ENCODE peak calls at places on chromosomes 1 and 21, in ten cellular contexts. M is stomach, E is adrenal gland, P is prostate gland, V is ovary, D is Peyer's patch, G is heart left ventricle, O is tibial nerve, Z is IMR-90, C is upper lobe of left lung. L is an unnamed sample.

GRCh38 chr21:29449306-29449940 is 150.7 kb downstream of the BACH1 start:
- DNase-seq in M (no peak), P (no peak), O (no peak), E (no peak), V (no peak), D (no peak), Z (no peak), C (no peak), G (no peak), L (no peak)

GRCh38 chr1:20660363-20661234 is 570 bp downstream of the DDOST start:
- DNase-seq in E (no peak), P (no peak), O (no peak), C (no peak), D (no peak), M (no peak), Z (no peak), V (no peak), G (no peak), L (no peak)

GRCh38 chr1:47688161-47688560 is 250.3 kb downstream of the FOXD2 start:
- DNase-seq in Z (no peak), G (no peak), E (no peak), O (no peak), D (no peak), P (no peak), C (peak), V (no peak), M (peak), L (no peak)

GRCh38 chr1:206930210-206930798 is 8.6 kb upstream of the FCMR start:
- DNase-seq in M (no peak), C (peak), P (no peak), O (no peak), G (no peak), E (no peak), D (no peak), V (no peak), Z (no peak), L (no peak)

GRCh38 chr1:51693420-51694144 is 76.7 kb downstream of the OSBPL9 start:
- DNase-seq in E (no peak), M (no peak), V (no peak), O (no peak), Z (peak), C (no peak), G (no peak), D (no peak), P (no peak), L (no peak)

GRCh38 chr1:175313672-175314225 is 121.2 kb upstream of the KIAA0040 start:
- DNase-seq in C (no peak), M (no peak), Z (no peak), E (no peak), D (no peak), O (no peak), G (no peak), P (no peak), V (no peak), L (no peak)

GRCh38 chr1:232868793-232869491 is 63.7 kb downstream of the MAP10 start:
- DNase-seq in Z (peak), O (peak), V (no peak), E (peak), M (no peak), P (peak), G (no peak), C (no peak), D (no peak), L (peak)

GRCh38 chr1:213999732-214000131 is 12.0 kb downstream of the PROX1 start:
- DNase-seq in E (no peak), C (no peak), D (no peak), O (no peak), M (no peak), G (no peak), Z (no peak), V (no peak), P (no peak), L (no peak)

GRCh38 chr1:42419449-42419848 is 36.4 kb downstream of the ZMYND12 start:
- DNase-seq in P (no peak), C (no peak), Z (no peak), D (no peak), O (no peak), V (no peak), M (no peak), G (no peak), E (no peak), L (no peak)

GRCh38 chr1:146007048-146007784 is 10.8 kb upstream of the TXNIP start:
- DNase-seq in E (peak), P (peak), Z (peak), O (peak), M (peak), C (no peak), V (peak), G (no peak), D (no peak), L (peak)

GRCh38 chr1:158819461-158820443 is 11.4 kb upstream of the MNDA start:
- DNase-seq in O (no peak), Z (no peak), V (no peak), M (no peak), D (no peak), G (no peak), P (no peak), C (no peak), E (no peak), L (no peak)

GRCh38 chr21:15003463-15004135 is 61.2 kb downstream of the NRIP1 start:
- DNase-seq in C (no peak), M (no peak), V (peak), D (no peak), G (no peak), P (no peak), O (no peak), Z (no peak), E (peak), L (no peak)

GRCh38 chr1:51168266-51168845 is 66.3 kb downstream of the C1orf185 start:
- DNase-seq in V (no peak), C (no peak), D (no peak), Z (peak), M (no peak), O (no peak), G (no peak), E (no peak), P (no peak), L (no peak)

GRCh38 chr1:220733090-220733569 is 15.0 kb upstream of the MTARC2 start:
- DNase-seq in G (peak), P (peak), Z (peak), E (peak), O (peak), D (peak), M (peak), C (no peak), V (peak), L (peak)

GRCh38 chr1:167071286-167071685 is 18.9 kb downstream of the GPA33 start:
- DNase-seq in Z (no peak), C (no peak), O (no peak), G (no peak), D (no peak), V (no peak), E (no peak), P (no peak), M (no peak), L (no peak)

GRCh38 chr1:22207605-22208264 is 64.8 kb upstream of the WNT4 start:
- DNase-seq in O (no peak), Z (no peak), G (no peak), P (no peak), C (peak), E (no peak), D (no peak), V (no peak), M (no peak), L (no peak)

GRCh38 chr21:14263879-14264278 is 47.9 kb downstream of the RBM11 start:
- DNase-seq in V (no peak), Z (no peak), O (no peak), G (no peak), C (no peak), P (no peak), D (no peak), M (no peak), E (no peak), L (no peak)

GRCh38 chr1:204931768-204932572 is 61.3 kb downstream of the NFASC start:
- DNase-seq in D (no peak), G (no peak), E (no peak), C (no peak), M (no peak), P (no peak), V (no peak), O (no peak), Z (no peak), L (no peak)

GRCh38 chr1:26733982-26734381 is 38.2 kb downstream of the ARID1A start:
- DNase-seq in O (no peak), C (no peak), Z (peak), G (no peak), D (no peak), V (no peak), M (no peak), P (no peak), E (no peak), L (no peak)

GRCh38 chr1:233328661-233329498 is 1.4 kb downstream of the MAP3K21 start:
- DNase-seq in E (peak), V (peak), P (no peak), C (no peak), G (no peak), O (no peak), M (peak), D (peak), Z (no peak), L (peak)

GRCh38 chr1:63112155-63112914 is 210.0 kb upstream of the FOXD3 start:
- DNase-seq in P (no peak), G (no peak), C (no peak), D (no peak), E (no peak), M (no peak), V (no peak), O (no peak), Z (peak), L (no peak)

GRCh38 chr1:65389296-65389695 is 31.2 kb upstream of the LEPR start:
- DNase-seq in E (no peak), D (no peak), C (no peak), M (no peak), V (no peak), Z (no peak), O (no peak), G (no peak), P (no peak), L (no peak)

GRCh38 chr1:89763649-89763986 is 57.2 kb upstream of the LRRC8D start:
- DNase-seq in G (no peak), P (no peak), V (no peak), D (no peak), C (no peak), E (no peak), Z (no peak), O (no peak), M (no peak), L (no peak)

GRCh38 chr1:89760496-89760895 is 60.3 kb upstream of the LRRC8D start:
- DNase-seq in E (no peak), C (no peak), P (no peak), M (no peak), V (no peak), G (no peak), Z (no peak), O (no peak), D (no peak), L (no peak)

GRCh38 chr1:89761901-89762300 is 58.9 kb upstream of the LRRC8D start:
- DNase-seq in G (no peak), M (no peak), C (no peak), D (no peak), Z (no peak), O (no peak), P (no peak), V (no peak), E (peak), L (no peak)

GRCh38 chr1:89762431-89762800 is 58.4 kb upstream of the LRRC8D start:
- DNase-seq in P (no peak), M (no peak), Z (no peak), G (no peak), C (no peak), D (no peak), V (peak), E (no peak), O (no peak), L (peak)

DNA sequence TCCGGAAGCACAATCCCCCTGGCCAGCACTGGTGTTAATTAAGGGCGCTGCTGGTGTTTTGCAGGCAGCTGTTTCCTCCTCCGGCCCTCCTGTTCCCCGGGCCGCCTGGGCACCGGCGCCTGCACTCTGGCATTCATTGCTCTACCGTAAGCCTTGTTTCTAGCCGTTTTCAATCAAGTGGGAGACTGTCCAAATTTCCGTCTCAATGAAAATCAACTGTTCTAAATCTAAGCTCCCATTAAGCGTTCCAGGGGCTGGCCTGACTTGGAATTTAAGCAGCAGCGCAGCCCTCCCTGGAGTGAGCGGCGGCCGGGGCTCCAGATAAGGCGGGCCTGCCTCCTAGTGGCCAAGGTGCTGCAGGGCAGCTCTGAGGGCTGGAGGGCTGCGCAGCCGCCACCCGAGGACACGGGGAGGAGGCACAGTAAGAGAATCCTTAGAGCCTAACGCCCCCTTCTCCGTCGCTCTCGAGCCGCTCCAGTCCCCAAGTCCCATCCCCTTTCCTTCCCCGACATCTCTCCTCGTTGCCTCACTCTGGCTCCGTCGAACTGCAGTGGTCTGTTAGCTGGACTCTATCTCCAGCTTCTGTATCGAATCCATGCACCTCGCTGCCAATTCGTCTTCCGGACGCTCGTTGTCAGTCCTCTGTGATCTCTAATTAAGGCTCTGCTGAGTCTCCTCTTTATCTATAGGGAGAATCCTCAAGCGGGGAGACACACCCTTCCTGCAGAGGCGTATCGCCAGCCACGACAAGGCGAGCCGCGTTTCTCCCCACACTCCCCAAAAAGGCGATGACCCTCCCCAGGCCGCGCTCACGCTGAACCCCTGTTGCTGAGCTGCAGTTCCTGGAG is 57.8 kb upstream of the LRRC8D start:
- DNase-seq in Z (peak), E (peak), P (peak), C (peak), O (peak), V (peak), G (peak), D (peak), M (peak), L (peak)
- TF ChIP-seq POLR2A in Z (no peak), E (peak), P (no peak), C (no peak), O (no peak), V (no peak), G (no peak), D (peak), M (no peak), L (no peak)

GRCh38 chr1:216830836-216831235 is 107.6 kb upstream of the ESRRG start:
- DNase-seq in D (no peak), G (no peak), Z (no peak), M (no peak), O (no peak), V (no peak), P (no peak), E (no peak), C (no peak), L (no peak)
- TF ChIP-seq CTCF in D (no peak), G (no peak), Z (no peak), M (no peak), O (no peak), V (no peak), P (no peak), E (no peak), C (no peak), L (no peak)

GRCh38 chr1:76055987-76056386 is 18.6 kb upstream of the ST6GALNAC3 start:
- DNase-seq in G (no peak), O (no peak), P (no peak), M (no peak), Z (no peak), V (no peak), D (no peak), E (no peak), C (no peak), L (no peak)
- TF ChIP-seq POLR2A in G (no peak), O (no peak), P (no peak), M (no peak), Z (no peak), V (no peak), D (no peak), E (no peak), C (no peak), L (no peak)

GRCh38 chr21:32413697-32414578 is 1.4 kb downstream of the EVA1C start:
- DNase-seq in Z (no peak), P (peak), V (peak), E (no peak), O (peak), D (no peak), C (no peak), G (no peak), M (no peak), L (no peak)

GRCh38 chr21:32411366-32412161 is 942 bp upstream of the EVA1C start:
- DNase-seq in O (peak), Z (peak), P (peak), E (peak), M (peak), V (peak), D (peak), G (peak), C (peak), L (peak)

GRCh38 chr21:32412162-32412997 is at the start of gene EVA1C:
- DNase-seq in V (peak), D (peak), P (peak), O (peak), C (peak), E (peak), M (peak), Z (peak), G (peak), L (peak)

GRCh38 chr21:32414579-32415358 is 2.3 kb downstream of the EVA1C start:
- DNase-seq in C (no peak), O (no peak), E (no peak), D (no peak), V (no peak), Z (peak), M (no peak), G (no peak), P (no peak), L (peak)

DNA sequence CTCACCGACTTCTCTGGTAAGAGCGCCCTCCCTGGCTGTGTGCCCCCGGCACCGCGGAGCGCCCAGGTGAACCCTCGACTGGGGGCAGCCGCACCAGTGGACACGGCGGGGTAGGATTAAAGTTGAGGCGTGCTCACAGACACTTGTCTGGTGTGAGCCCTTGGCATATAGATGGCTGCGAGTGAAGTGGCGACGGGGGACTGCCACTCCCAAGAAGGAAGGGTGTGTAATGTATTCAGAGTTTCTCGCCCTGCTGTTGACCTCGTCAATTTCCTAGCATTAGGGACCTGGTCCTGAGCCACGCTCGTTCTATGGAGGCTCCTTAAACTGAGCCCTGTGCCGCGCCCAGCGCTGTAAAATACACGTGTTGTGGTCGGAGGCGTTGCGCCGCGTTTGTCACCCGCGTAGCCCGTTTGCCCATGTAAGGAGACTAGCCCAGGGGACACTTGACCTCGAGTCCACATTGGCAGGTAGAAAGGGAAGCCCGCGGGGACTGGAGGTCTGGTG is 545 bp downstream of the EVA1C start:
- DNase-seq in V (peak), E (peak), C (peak), P (peak), D (peak), G (peak), Z (no peak), M (peak), O (peak), L (no peak)
- TF ChIP-seq CTCF in V (no peak), E (no peak), C (no peak), P (no peak), D (no peak), G (no peak), Z (no peak), M (no peak), O (no peak), L (no peak)

GRCh38 chr1:109047339-109047738 is 5.4 kb upstream of the WDR47 start:
- DNase-seq in Z (no peak), M (no peak), D (no peak), C (no peak), G (no peak), P (no peak), V (no peak), O (no peak), E (no peak), L (no peak)

GRCh38 chr1:109040627-109041613 is 982 bp downstream of the WDR47 start:
- DNase-seq in E (peak), D (no peak), Z (no peak), C (peak), V (peak), G (peak), O (no peak), M (peak), P (peak), L (peak)

GRCh38 chr1:109046671-109047070 is 4.8 kb upstream of the WDR47 start:
- DNase-seq in G (no peak), M (no peak), Z (no peak), C (no peak), D (no peak), V (no peak), P (no peak), E (no peak), O (no peak), L (no peak)

GRCh38 chr1:109045595-109045994 is 3.7 kb upstream of the WDR47 start:
- DNase-seq in C (no peak), D (no peak), M (no peak), P (no peak), O (no peak), V (no peak), G (no peak), Z (no peak), E (no peak), L (no peak)

GRCh38 chr1:109041614-109042473 is at the start of gene WDR47:
- DNase-seq in P (peak), V (peak), C (peak), G (peak), Z (peak), M (peak), E (peak), O (peak), D (peak), L (peak)
- TF ChIP-seq POLR2A in P (peak), V (peak), C (no peak), G (peak), Z (peak), M (no peak), E (peak), O (peak), D (peak), L (peak)

GRCh38 chr21:42575111-42575510 is 61.5 kb downstream of the SLC37A1 start:
- DNase-seq in Z (no peak), C (no peak), P (no peak), O (no peak), V (no peak), G (peak), D (peak), M (no peak), E (peak), L (peak)

GRCh38 chr21:42576639-42577038 is 63.0 kb downstream of the SLC37A1 start:
- DNase-seq in M (no peak), D (no peak), P (no peak), V (no peak), E (no peak), C (no peak), O (no peak), G (no peak), Z (no peak), L (no peak)

GRCh38 chr21:42572906-42573495 is 59.3 kb downstream of the SLC37A1 start:
- DNase-seq in G (peak), C (no peak), D (peak), V (no peak), O (no peak), M (peak), P (no peak), Z (no peak), E (peak), L (no peak)

GRCh38 chr21:42571391-42572150 is 57.9 kb downstream of the SLC37A1 start:
- DNase-seq in Z (no peak), D (peak), E (peak), G (peak), C (peak), O (no peak), M (no peak), P (no peak), V (no peak), L (peak)

GRCh38 chr21:42574234-42575027 is 60.8 kb downstream of the SLC37A1 start:
- DNase-seq in E (peak), V (no peak), P (no peak), C (peak), M (peak), D (peak), O (no peak), G (peak), Z (peak), L (peak)
- TF ChIP-seq CTCF in E (no peak), V (no peak), P (no peak), C (no peak), M (no peak), D (no peak), O (no peak), G (no peak), Z (peak), L (peak)

DNA sequence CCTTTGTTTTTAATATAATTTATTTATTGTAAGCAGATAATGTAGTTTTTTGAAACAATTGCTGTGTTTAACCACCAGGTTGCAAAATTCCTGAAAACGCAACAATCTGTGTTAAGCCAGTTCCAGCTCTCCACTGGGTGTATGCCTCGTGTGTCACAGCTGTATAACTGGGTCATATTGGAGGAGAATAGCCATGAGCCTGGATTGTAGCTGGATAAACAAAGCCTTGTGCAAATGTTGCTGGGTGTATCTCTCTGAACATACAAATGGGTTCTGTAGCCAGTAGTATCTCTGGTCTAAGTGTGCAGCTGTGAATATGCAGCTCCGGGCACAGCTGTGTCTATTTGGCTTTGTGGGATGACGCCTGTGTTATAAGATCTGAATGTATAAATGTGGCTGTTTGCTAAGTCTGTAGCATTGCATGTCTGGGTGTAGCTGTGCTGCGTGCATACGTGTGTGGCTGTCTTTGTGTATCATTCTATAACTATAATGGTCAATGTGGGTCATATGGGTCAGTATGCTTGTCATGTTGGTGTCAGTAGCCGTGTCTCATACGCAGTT is 2.7 kb downstream of the TCEA3 start:
- DNase-seq in V (no peak), G (no peak), D (no peak), E (no peak), P (no peak), Z (peak), M (no peak), O (peak), C (no peak), L (no peak)
- TF ChIP-seq POLR2A in V (no peak), G (no peak), D (no peak), E (peak), P (no peak), Z (no peak), M (no peak), O (no peak), C (no peak), L (no peak)

L was measured in right lobe of liver.